ENCODE peak calls at places on chromosomes 6 and 20, in seven cellular contexts. S is upper lobe of left lung; X is fibroblast of lung; N is CD4-positive, CD25-positive, alpha-beta regulatory T cell; H is heart left ventricle; A is SJCRH30; C is Panc1. T is an unnamed sample.

GRCh38 chr6:100267002-100267401 is 197.7 kb downstream of the SIM1 start:
- DNase-seq in N (no peak), X (peak; percentile 50), S (no peak), A (no peak), H (no peak), C (no peak), T (no peak)

GRCh38 chr6:34928220-34928619 is 39.2 kb downstream of the ANKS1A start:
- DNase-seq in H (no peak), N (no peak), S (no peak), X (no peak), A (no peak), C (no peak), T (no peak)

GRCh38 chr20:50193169-50193850 is 2.7 kb downstream of the CEBPB start:
- DNase-seq in H (no peak), S (no peak), X (peak; percentile 60), N (no peak), C (no peak), A (no peak), T (peak; percentile 46)

GRCh38 chr6:128827675-128828464 is 55.1 kb upstream of the LAMA2 start:
- DNase-seq in H (no peak), S (no peak), C (no peak), N (no peak), X (peak; percentile 51), A (no peak), T (no peak)

GRCh38 chr20:22623211-22623610 is 38.8 kb upstream of the FOXA2 start:
- DNase-seq in H (no peak), S (no peak), X (no peak), N (no peak), C (no peak), A (peak; percentile 5), T (no peak)

GRCh38 chr6:166075925-166076324 is 91.7 kb downstream of the TBXT start:
- DNase-seq in C (no peak), N (no peak), A (no peak), S (no peak), H (no peak), X (no peak), T (no peak)

GRCh38 chr6:145015739-145016558 is 719.4 kb downstream of the EPM2A start:
- DNase-seq in S (no peak), X (peak; percentile 97), H (no peak), C (peak; percentile 86), A (peak; percentile 9), N (peak; percentile 24), T (peak; percentile 35)

GRCh38 chr6:34680802-34681515 is 15.6 kb downstream of the ILRUN start:
- DNase-seq in C (no peak), X (peak; percentile 69), A (no peak), H (no peak), S (no peak), N (no peak), T (no peak)

GRCh38 chr6:36132221-36132895 is 2.0 kb downstream of the MAPK13 start:
- DNase-seq in A (no peak), X (no peak), N (no peak), H (no peak), S (no peak), C (no peak), T (no peak)

GRCh38 chr6:24720131-24720603 is 1.2 kb upstream of the C6orf62 start:
- DNase-seq in N (peak; percentile 88), H (peak; percentile 75), A (peak; percentile 43), X (peak; percentile 43), C (no peak), S (peak; percentile 64), T (peak; percentile 57)

GRCh38 chr6:107290491-107290890 is 168.9 kb downstream of the PDSS2 start:
- DNase-seq in S (no peak), A (peak; percentile 62), H (no peak), C (no peak), N (no peak), X (no peak), T (no peak)

GRCh38 chr20:17868700-17869231 is 99.8 kb downstream of the SNX5 start:
- DNase-seq in X (no peak), S (no peak), H (no peak), N (no peak), A (no peak), C (no peak), T (no peak)

GRCh38 chr20:2065111-2065510 is 36.5 kb upstream of the STK35 start:
- DNase-seq in S (no peak), X (no peak), A (no peak), C (no peak), N (no peak), H (no peak), T (no peak)

GRCh38 chr6:158766621-158767435 is 52.3 kb downstream of the EZR start:
- DNase-seq in H (no peak), X (no peak), A (no peak), N (no peak), C (no peak), S (no peak), T (no peak)

GRCh38 chr6:82410151-82410621 is 46.6 kb downstream of the TPBG start:
- DNase-seq in C (no peak), A (peak; percentile 11), S (no peak), H (no peak), N (no peak), X (peak; percentile 11), T (no peak)

GRCh38 chr6:32614366-32615081 is 22.7 kb upstream of the HLA-DQA1 start:
- DNase-seq in H (no peak), A (no peak), N (no peak), C (no peak), X (no peak), S (no peak), T (no peak)

GRCh38 chr6:145036236-145036635 is 699.1 kb downstream of the EPM2A start:
- DNase-seq in A (no peak), S (no peak), H (no peak), C (no peak), N (no peak), X (peak; percentile 46), T (no peak)

GRCh38 chr6:158389188-158389919 is 77.1 kb downstream of the TULP4 start:
- DNase-seq in N (no peak), A (no peak), S (no peak), X (no peak), H (no peak), C (peak; percentile 17), T (no peak)

GRCh38 chr6:104951677-104952076 is 5.2 kb upstream of the LIN28B start:
- DNase-seq in N (no peak), C (no peak), X (no peak), H (no peak), A (no peak), S (no peak), T (no peak)
- H3K4me3 ChIP-seq in N (no peak overlapping the region), C (no peak overlapping the region), X (no peak overlapping the region), H (no peak overlapping the region), A (no peak overlapping the region), S (no peak overlapping the region), T (no peak overlapping the region)

DNA sequence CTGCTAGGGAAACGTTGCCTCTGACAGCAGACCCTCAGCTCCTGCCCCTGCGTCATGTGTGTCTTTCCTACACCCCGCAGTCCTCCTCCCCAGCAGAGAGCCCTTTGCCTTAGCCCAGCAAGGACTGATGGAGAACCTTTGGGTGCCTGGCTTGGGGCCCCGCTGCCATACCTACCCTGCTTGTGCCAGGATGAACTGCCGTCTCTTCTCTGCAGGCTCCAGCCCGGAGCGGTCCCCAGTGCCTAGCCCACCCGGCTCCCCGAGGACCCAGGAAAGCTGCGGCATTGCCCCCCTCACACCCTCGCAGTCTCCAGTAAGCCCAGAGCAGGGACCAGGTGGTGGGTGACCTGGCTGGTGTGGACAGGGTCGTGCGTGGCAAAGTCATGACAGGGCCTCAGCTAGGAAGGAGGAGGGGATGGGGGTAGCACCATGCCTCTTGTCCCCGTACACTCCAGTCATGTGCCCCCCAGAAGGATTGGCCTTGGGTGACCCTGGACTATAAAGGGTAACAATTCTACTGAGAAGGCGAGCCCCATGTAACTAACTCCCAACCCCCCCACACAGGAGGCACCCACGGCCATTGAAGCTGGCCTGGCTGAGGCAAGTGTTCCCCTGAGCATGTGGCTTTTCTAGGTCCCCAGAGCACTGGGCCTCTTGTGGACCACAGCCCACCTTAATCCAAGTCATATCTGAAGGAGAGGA is 8.3 kb downstream of the HSPA12B start:
- DNase-seq in X (no peak), H (no peak), C (no peak), S (no peak), A (no peak), N (no peak), T (no peak)
- H3K4me1 ChIP-seq in X (no peaks in the 10 kb centered on the region), H (peaks cover 60% of the 10 kb centered on the region), C (peaks cover 6% of the 10 kb centered on the region), S (peaks cover 58% of the 10 kb centered on the region), A (no peaks in the 10 kb centered on the region), N (peaks cover 8% of the 10 kb centered on the region), T (no peaks in the 10 kb centered on the region)

GRCh38 chr20:45100563-45101245 is at the start of gene KCNS1:
- DNase-seq in H (no peak), C (no peak), N (no peak), X (peak; percentile 30), A (no peak), S (no peak), T (peak; percentile 33)
- H3K4me3 ChIP-seq in H (peak within 1 kb of the TSS; percentile 10), C (peak within 1 kb of the TSS; percentile 21), N (no peak within 1 kb of the TSS), X (no peak within 1 kb of the TSS), A (no peak within 1 kb of the TSS), S (peak within 1 kb of the TSS; percentile 11), T (peak within 1 kb of the TSS; percentile 34)

GRCh38 chr20:38838326-38838725 is 32.8 kb downstream of the PPP1R16B start:
- DNase-seq in H (no peak), X (no peak), C (no peak), S (no peak), A (no peak), N (no peak), T (no peak)
- H3K4me1 ChIP-seq in H (no peaks in the 10 kb centered on the region), X (no peaks in the 10 kb centered on the region), C (no peaks in the 10 kb centered on the region), S (no peaks in the 10 kb centered on the region), A (no peaks in the 10 kb centered on the region), N (peaks cover 65% of the 10 kb centered on the region), T (no peaks in the 10 kb centered on the region)

GRCh38 chr20:63731410-63731809 is 5.1 kb upstream of the LIME1 start:
- DNase-seq in H (no peak), N (no peak), C (no peak), X (no peak), A (no peak), S (no peak), T (no peak)
- H3K4me3 ChIP-seq in H (no peak overlapping the region), N (peak overlapping the region; percentile 71), C (no peak overlapping the region), X (no peak overlapping the region), A (no peak overlapping the region), S (no peak overlapping the region), T (no peak overlapping the region)

GRCh38 chr6:4942673-4943009 is 61.2 kb downstream of the RPP40 start:
- DNase-seq in H (no peak), A (no peak), N (peak; percentile 17), S (no peak), C (no peak), X (no peak), T (no peak)
- H3K4me1 ChIP-seq in H (peaks cover 19% of the 10 kb centered on the region), A (peaks cover 28% of the 10 kb centered on the region), N (peaks cover 7% of the 10 kb centered on the region), S (peaks cover 12% of the 10 kb centered on the region), C (peaks cover 12% of the 10 kb centered on the region), X (peaks cover 21% of the 10 kb centered on the region), T (no peaks in the 10 kb centered on the region)

DNA sequence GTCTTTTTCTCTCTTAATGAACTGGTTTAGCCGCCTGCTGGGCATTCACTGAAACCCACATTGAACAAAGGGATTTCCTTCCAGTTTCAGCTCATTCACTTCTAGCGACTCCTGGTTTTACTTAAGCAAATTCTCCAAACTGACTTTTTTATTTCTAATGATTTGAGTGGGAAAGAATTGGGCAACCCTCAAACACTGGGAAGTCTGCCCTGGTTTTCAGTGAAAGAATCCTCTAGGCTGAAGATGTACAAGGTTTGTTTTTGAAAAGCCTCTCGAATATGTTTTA is 45.5 kb downstream of the PLAGL1 start:
- DNase-seq in H (no peak), A (peak; percentile 53), X (peak; percentile 50), C (no peak), N (no peak), S (no peak), T (no peak)
- H3K4me3 ChIP-seq in H (no peak overlapping the region), A (no peak overlapping the region), X (no peak overlapping the region), C (no peak overlapping the region), N (no peak overlapping the region), S (no peak overlapping the region), T (no peak overlapping the region)